ENCODE peak calls at places on chromosome 22, in five cellular contexts. N is heart right ventricle, U is A673, S is H9, X is mammary epithelial cell. K is an unnamed sample.

GRCh38 chr22:27801197-27801615 is 350 bp downstream of the MN1 start:
- DNase-seq in X (peak), U (peak), S (peak), N (peak), K (no peak)

GRCh38 chr22:26515938-26516337 is 3.7 kb upstream of the TFIP11 start:
- DNase-seq in N (no peak), S (no peak), U (no peak), X (no peak), K (no peak)

GRCh38 chr22:29719894-29720645 is at the start of gene CABP7:
- DNase-seq in N (no peak), U (no peak), S (no peak), X (no peak), K (no peak)

GRCh38 chr22:17729561-17729960 is 44.7 kb downstream of the BID start:
- DNase-seq in U (no peak), S (no peak), N (no peak), X (no peak), K (no peak)

GRCh38 chr22:23399367-23400285 is 180.5 kb downstream of the IGLL1 start:
- DNase-seq in X (no peak), S (no peak), N (no peak), U (no peak), K (no peak)

GRCh38 chr22:26800858-26801257 is 143.5 kb downstream of the MIAT start:
- DNase-seq in S (peak), X (no peak), U (no peak), N (no peak), K (no peak)

GRCh38 chr22:37623075-37624016 is 14.7 kb downstream of the GGA1 start:
- DNase-seq in S (peak), X (no peak), N (peak), U (peak), K (no peak)

GRCh38 chr22:39462443-39463147 is 5.8 kb downstream of the MGAT3 start:
- DNase-seq in N (peak), U (no peak), X (no peak), S (peak), K (no peak)

GRCh38 chr22:46036558-46037408 is 59.8 kb upstream of the WNT7B start:
- DNase-seq in N (no peak), U (peak), S (no peak), X (peak), K (peak)

GRCh38 chr22:33519140-33519973 is 400.9 kb downstream of the LARGE1 start:
- DNase-seq in U (peak), X (peak), S (peak), N (peak), K (no peak)

GRCh38 chr22:31089101-31090100 is 8.3 kb downstream of the SMTN start:
- DNase-seq in X (no peak), U (no peak), S (no peak), N (peak), K (no peak)

GRCh38 chr22:26702906-26703830 is 45.8 kb downstream of the MIAT start:
- DNase-seq in N (no peak), S (no peak), U (no peak), X (peak), K (no peak)

GRCh38 chr22:26169312-26170111 is at the start of gene SEZ6L:
- DNase-seq in S (peak), X (no peak), U (no peak), N (peak), K (no peak)

GRCh38 chr22:42281284-42281683 is 10.8 kb upstream of the TCF20 start:
- DNase-seq in X (no peak), S (peak), U (no peak), N (no peak), K (no peak)

GRCh38 chr22:41828516-41828915 is 4.4 kb upstream of the SREBF2 start:
- DNase-seq in U (no peak), N (no peak), X (no peak), S (no peak), K (no peak)

GRCh38 chr22:50326959-50327710 is at the start of gene DENND6B:
- DNase-seq in S (peak), N (peak), X (peak), U (peak), K (no peak)
- TF ChIP-seq CTCF in S (peak), N (peak), X (peak), U (no peak), K (no peak)

GRCh38 chr22:43747877-43748276 is 64.2 kb downstream of the EFCAB6 start:
- DNase-seq in X (no peak), S (no peak), U (no peak), N (no peak), K (no peak)
- TF ChIP-seq CTCF in X (no peak), S (peak), U (no peak), N (no peak), K (no peak)

GRCh38 chr22:36571991-36572390 is 43.0 kb upstream of the EIF3D start:
- DNase-seq in N (no peak), X (no peak), U (no peak), S (no peak), K (no peak)

GRCh38 chr22:36566720-36567119 is 37.8 kb upstream of the EIF3D start:
- DNase-seq in S (no peak), U (no peak), X (no peak), N (no peak), K (no peak)

GRCh38 chr22:36568846-36569245 is 39.9 kb upstream of the EIF3D start:
- DNase-seq in X (no peak), S (no peak), N (no peak), U (no peak), K (no peak)

GRCh38 chr22:36573815-36574350 is 44.9 kb upstream of the EIF3D start:
- DNase-seq in X (no peak), N (no peak), S (no peak), U (no peak), K (no peak)

GRCh38 chr22:36569999-36570398 is 41.0 kb upstream of the EIF3D start:
- DNase-seq in S (peak), U (no peak), N (no peak), X (peak), K (no peak)
- TF ChIP-seq CTCF in S (peak), U (peak), N (peak), X (peak), K (no peak)

DNA sequence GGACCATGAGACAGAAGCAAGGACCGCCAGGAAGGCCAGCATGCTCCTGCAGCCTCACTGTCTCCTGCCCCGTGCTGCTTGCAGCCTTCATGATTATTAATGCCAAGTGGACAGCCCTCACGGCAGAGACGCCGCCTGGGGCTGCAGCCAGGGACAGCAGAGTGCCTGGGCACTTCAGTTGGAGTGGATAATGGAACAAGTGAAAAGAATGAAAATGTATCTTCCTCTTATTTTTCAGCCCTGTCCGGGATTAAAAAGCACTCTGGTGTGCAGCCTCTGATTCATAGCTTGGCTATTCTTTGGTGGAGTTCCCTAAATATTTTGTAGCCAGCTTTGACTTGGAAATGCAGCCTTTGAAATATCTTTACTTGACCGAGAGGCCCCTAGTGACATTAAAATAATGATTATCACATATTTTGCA is 1404.2 kb downstream of the BRD1 start:
- DNase-seq in N (no peak), U (peak), S (no peak), X (no peak), K (no peak)
- TF ChIP-seq CTCF in N (no peak), U (no peak), S (no peak), X (no peak), K (no peak)

DNA sequence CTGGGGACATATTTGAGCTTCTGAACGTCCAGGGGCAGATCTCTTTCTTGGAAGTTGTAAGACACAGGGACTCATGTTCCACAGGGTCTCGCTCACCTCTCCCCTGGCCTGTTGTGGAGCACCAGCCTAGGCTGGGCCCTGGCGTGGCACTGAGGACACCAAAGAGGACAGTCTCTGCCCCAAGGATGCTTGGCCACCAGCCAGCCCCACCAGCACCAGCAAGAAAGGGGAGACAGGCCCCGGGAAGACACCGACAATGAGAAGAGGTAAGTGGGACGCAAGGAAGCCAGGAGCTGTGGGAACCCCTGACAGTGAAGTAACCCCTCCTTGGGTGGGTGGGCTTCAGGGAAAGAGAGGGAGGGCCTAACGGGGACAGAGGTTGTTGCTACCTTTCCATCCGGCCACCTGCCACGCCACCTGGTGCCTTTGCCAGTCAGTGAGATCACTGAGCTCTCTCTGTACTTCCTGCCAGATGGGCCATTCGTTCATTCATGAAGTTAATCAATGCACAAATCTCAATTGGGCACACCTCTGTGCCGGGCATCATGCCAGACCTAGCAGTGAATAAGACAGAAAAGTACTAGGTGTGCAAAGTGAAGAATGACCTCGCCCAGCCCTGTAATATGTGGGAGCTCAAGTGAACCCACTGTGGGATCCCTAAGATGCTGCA is 11.1 kb downstream of the APOL5 start:
- DNase-seq in U (no peak), X (peak), S (no peak), N (no peak), K (no peak)
- TF ChIP-seq CTCF in U (no peak), X (peak), S (no peak), N (no peak), K (no peak)